ENCODE peak calls at places on chromosome 10, in four cellular contexts. D is A549, G is HepG2, C is K562. R is an unnamed sample.
A peak's percentile ranks its signal among the peaks of the same experiment; 100 is the strongest.

GRCh38 chr10:123614888-123615287 is 51.3 kb upstream of the GPR26 start:
- DNase-seq in D (peak; percentile 15), G (peak; percentile 35), C (peak; percentile 39), R (peak; percentile 66)

GRCh38 chr10:87658858-87659555 is 671 bp upstream of the PAPSS2 start:
- DNase-seq in D (no peak), G (no peak), C (no peak), R (peak; percentile 59)

GRCh38 chr10:49072166-49072885 is 43.0 kb downstream of the VSTM4 start:
- DNase-seq in D (no peak), G (no peak), C (no peak), R (no peak)

GRCh38 chr10:122558452-122558851 is 2.1 kb upstream of the DMBT1 start:
- DNase-seq in D (no peak), G (no peak), C (no peak), R (no peak)

GRCh38 chr10:97923476-97923875 is 73.8 kb downstream of the GOLGA7B start:
- DNase-seq in D (no peak), G (no peak), C (no peak), R (no peak)

GRCh38 chr10:74810087-74810486 is 16.3 kb upstream of the KAT6B start:
- DNase-seq in D (no peak), G (no peak), C (no peak), R (no peak)

GRCh38 chr10:65570143-65571010 is 1355.5 kb upstream of the LRRTM3 start:
- DNase-seq in D (peak; percentile 12), G (peak; percentile 67), C (no peak), R (peak; percentile 34)

GRCh38 chr10:5943536-5943935 is 33.8 kb downstream of the IL15RA start:
- DNase-seq in D (no peak), G (no peak), C (no peak), R (no peak)

GRCh38 chr10:70183304-70183703 is 13.0 kb upstream of the SAR1A start:
- DNase-seq in D (no peak), G (no peak), C (no peak), R (no peak)

GRCh38 chr10:971613-972012 is 16.6 kb upstream of the GTPBP4 start:
- DNase-seq in D (no peak), G (peak; percentile 38), C (no peak), R (no peak)

DNA sequence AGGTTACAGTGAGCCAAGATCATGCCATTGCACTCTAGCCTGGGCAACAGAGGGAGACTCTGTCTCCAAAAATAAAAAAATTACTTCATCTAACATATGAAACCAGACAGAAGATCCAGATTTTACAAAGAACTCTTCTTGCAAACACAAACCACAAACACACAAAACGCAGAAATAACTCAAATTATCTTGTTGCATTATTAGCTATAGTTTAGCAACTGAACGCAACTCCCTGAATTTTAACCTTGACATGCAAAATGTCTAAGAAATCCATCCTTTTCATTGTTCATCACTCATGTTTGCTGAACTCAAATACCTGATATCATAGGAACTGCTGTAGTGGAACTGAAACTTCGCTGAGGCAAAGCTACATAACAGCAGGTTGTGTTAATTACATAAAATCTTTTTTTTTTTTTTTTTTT is 64.1 kb downstream of the MICU1 start:
- DNase-seq in D (no peak), G (no peak), C (no peak), R (no peak)
- TF ChIP-seq PHF8 in D (no peak), G (no peak), C (no peak), R (no peak)

GRCh38 chr10:96512524-96512991 is 1.2 kb downstream of the TLL2 start:
- DNase-seq in D (no peak), G (no peak), C (no peak), R (peak; percentile 73)

GRCh38 chr10:96511044-96511945 is 2.4 kb downstream of the TLL2 start:
- DNase-seq in D (peak; percentile 68), G (peak; percentile 59), C (peak; percentile 46), R (peak; percentile 44)

GRCh38 chr10:96512997-96513685 is 585 bp downstream of the TLL2 start:
- DNase-seq in D (peak; percentile 16), G (no peak), C (no peak), R (no peak)

GRCh38 chr10:96516337-96516736 is 2.6 kb upstream of the TLL2 start:
- DNase-seq in D (no peak), G (no peak), C (no peak), R (no peak)

GRCh38 chr10:96513686-96514551 is at the start of gene TLL2:
- DNase-seq in D (peak; percentile 85), G (peak; percentile 75), C (peak; percentile 80), R (peak; percentile 85)
- TF ChIP-seq PHF8 in D (no peak), G (no peak), C (no peak), R (no peak)

GRCh38 chr10:110822065-110822707 is 49.5 kb upstream of the PDCD4 start:
- DNase-seq in D (no peak), G (no peak), C (no peak), R (no peak)
- TF ChIP-seq PHF8 in D (no peak), G (no peak), C (no peak), R (no peak)

DNA sequence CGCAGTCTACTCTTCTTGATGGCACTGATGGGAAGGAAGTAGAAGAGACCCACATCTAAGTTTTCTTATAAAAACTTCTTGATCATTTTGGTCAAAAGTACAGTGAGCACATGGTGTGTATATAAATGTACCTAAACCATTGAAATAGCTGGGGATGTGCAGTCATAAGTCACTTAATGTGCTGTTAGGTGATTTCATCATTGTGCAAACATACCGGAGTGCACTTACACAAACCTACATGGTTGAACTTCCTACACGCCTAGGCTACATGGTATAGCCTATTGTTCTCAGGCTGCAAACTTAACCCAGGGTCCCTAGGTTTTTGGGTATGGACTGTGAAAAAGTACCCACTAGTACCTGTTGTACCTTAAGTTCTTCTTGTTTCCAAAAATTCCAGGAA is 123.3 kb upstream of the ZNF438 start:
- DNase-seq in D (no peak), G (no peak), C (no peak), R (no peak)
- TF ChIP-seq PHF8 in D (no peak), G (no peak), C (no peak), R (no peak)

GRCh38 chr10:4068255-4069028 is 283.4 kb upstream of the KLF6 start:
- DNase-seq in D (no peak), G (no peak), C (no peak), R (no peak)
- TF ChIP-seq PHF8 in D (no peak), G (no peak), C (no peak), R (no peak)

GRCh38 chr10:79495791-79496190 is 16.5 kb upstream of the EIF5AL1 start:
- DNase-seq in D (no peak), G (no peak), C (no peak), R (no peak)
- TF ChIP-seq PHF8 in D (no peak), G (no peak), C (no peak), R (no peak)

GRCh38 chr10:33815776-33816175 is 481.3 kb upstream of the NRP1 start:
- DNase-seq in D (no peak), G (no peak), C (peak; percentile 30), R (no peak)

GRCh38 chr10:33817647-33818046 is 483.2 kb upstream of the NRP1 start:
- DNase-seq in D (no peak), G (no peak), C (no peak), R (no peak)

GRCh38 chr10:33819206-33819605 is 484.7 kb upstream of the NRP1 start:
- DNase-seq in D (no peak), G (no peak), C (no peak), R (peak; percentile 10)

GRCh38 chr10:33820531-33820930 is 486.1 kb upstream of the NRP1 start:
- DNase-seq in D (no peak), G (no peak), C (no peak), R (no peak)

GRCh38 chr10:33818343-33818742 is 483.9 kb upstream of the NRP1 start:
- DNase-seq in D (no peak), G (no peak), C (no peak), R (no peak)
- TF ChIP-seq PHF8 in D (no peak), G (no peak), C (no peak), R (no peak)

GRCh38 chr10:78433063-78433717 is 399.5 kb downstream of the RPS24 start:
- DNase-seq in D (no peak), G (no peak), C (no peak), R (no peak)
- TF ChIP-seq PHF8 in D (no peak), G (no peak), C (no peak), R (no peak)

DNA sequence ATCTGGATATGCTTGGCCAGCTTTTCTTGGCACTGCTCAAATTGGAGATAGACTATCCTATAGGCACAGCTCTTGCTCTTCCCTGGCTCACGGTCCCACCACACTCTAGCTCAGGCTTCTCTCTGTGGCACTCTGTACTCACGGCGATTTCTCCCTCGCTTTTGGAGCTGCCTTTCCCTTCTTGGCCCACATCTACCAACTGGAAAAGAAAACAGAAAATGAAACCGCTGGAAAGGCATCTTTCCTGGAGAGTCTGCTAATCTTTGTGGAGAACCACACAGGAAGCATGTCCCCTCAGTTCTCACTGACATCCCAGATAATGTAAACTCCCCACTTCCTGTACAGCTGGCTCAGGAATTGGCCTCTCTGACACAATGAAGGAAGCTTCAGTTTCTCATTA is 210.0 kb downstream of the JCAD start:
- DNase-seq in D (no peak), G (no peak), C (no peak), R (no peak)
- TF ChIP-seq PHF8 in D (no peak), G (no peak), C (no peak), R (no peak)

R was measured in H1.